ENCODE peak calls at places on chromosome 3, in seven cellular contexts. One of them, this sample, is unnamed.
A peak's percentile ranks its signal among the peaks of the same experiment; 100 is the strongest.

GRCh38 chr3:24305795-24306467 is 188.7 kb downstream of the THRB start:
- DNase-seq in activated effector memory CD4-positive, alpha-beta T cell treated with anti-CD3 and anti-CD28 coated beads, Interleukin-2, amount 50 U/mL, for 16 hours: no peak
- DNase-seq in tibial artery: no peak
- DNase-seq in anterior cingulate cortex: no peak
- DNase-seq in Ammon's horn: no peak
- DNase-seq in H54: no peak
- DNase-seq in OCI-LY7: no peak
- DNase-seq in this sample: no peak

GRCh38 chr3:109047366-109047765 is 70.6 kb downstream of the MORC1 start:
- DNase-seq in activated effector memory CD4-positive, alpha-beta T cell treated with anti-CD3 and anti-CD28 coated beads, Interleukin-2, amount 50 U/mL, for 16 hours: no peak
- DNase-seq in tibial artery: no peak
- DNase-seq in anterior cingulate cortex: no peak
- DNase-seq in Ammon's horn: no peak
- DNase-seq in H54: no peak
- DNase-seq in OCI-LY7: no peak
- DNase-seq in this sample: no peak

GRCh38 chr3:190222360-190222759 is 99.9 kb downstream of the CLDN1 start:
- DNase-seq in activated effector memory CD4-positive, alpha-beta T cell treated with anti-CD3 and anti-CD28 coated beads, Interleukin-2, amount 50 U/mL, for 16 hours: no peak
- DNase-seq in tibial artery: no peak
- DNase-seq in anterior cingulate cortex: no peak
- DNase-seq in Ammon's horn: no peak
- DNase-seq in H54: no peak
- DNase-seq in OCI-LY7: no peak
- DNase-seq in this sample: no peak

GRCh38 chr3:71303627-71304260 is 279.8 kb downstream of the FOXP1 start:
- DNase-seq in activated effector memory CD4-positive, alpha-beta T cell treated with anti-CD3 and anti-CD28 coated beads, Interleukin-2, amount 50 U/mL, for 16 hours: no peak
- DNase-seq in tibial artery: no peak
- DNase-seq in anterior cingulate cortex: no peak
- DNase-seq in Ammon's horn: peak; percentile 22
- DNase-seq in H54: no peak
- DNase-seq in OCI-LY7: no peak
- DNase-seq in this sample: no peak

GRCh38 chr3:32959370-32959769 is 7.9 kb downstream of the CCR4 start:
- DNase-seq in activated effector memory CD4-positive, alpha-beta T cell treated with anti-CD3 and anti-CD28 coated beads, Interleukin-2, amount 50 U/mL, for 16 hours: peak; percentile 65
- DNase-seq in tibial artery: no peak
- DNase-seq in anterior cingulate cortex: no peak
- DNase-seq in Ammon's horn: no peak
- DNase-seq in H54: no peak
- DNase-seq in OCI-LY7: no peak
- DNase-seq in this sample: no peak

GRCh38 chr3:15647629-15648167 is 46.2 kb downstream of the BTD start:
- DNase-seq in activated effector memory CD4-positive, alpha-beta T cell treated with anti-CD3 and anti-CD28 coated beads, Interleukin-2, amount 50 U/mL, for 16 hours: peak; percentile 79
- DNase-seq in tibial artery: no peak
- DNase-seq in anterior cingulate cortex: no peak
- DNase-seq in Ammon's horn: no peak
- DNase-seq in H54: peak; percentile 42
- DNase-seq in OCI-LY7: peak; percentile 82
- DNase-seq in this sample: no peak

GRCh38 chr3:102179321-102180290 is 255.2 kb upstream of the ZPLD1 start:
- DNase-seq in activated effector memory CD4-positive, alpha-beta T cell treated with anti-CD3 and anti-CD28 coated beads, Interleukin-2, amount 50 U/mL, for 16 hours: no peak
- DNase-seq in tibial artery: no peak
- DNase-seq in anterior cingulate cortex: no peak
- DNase-seq in Ammon's horn: no peak
- DNase-seq in H54: no peak
- DNase-seq in OCI-LY7: no peak
- DNase-seq in this sample: no peak

GRCh38 chr3:29677421-29677820 is 396.6 kb downstream of the RBMS3 start:
- DNase-seq in activated effector memory CD4-positive, alpha-beta T cell treated with anti-CD3 and anti-CD28 coated beads, Interleukin-2, amount 50 U/mL, for 16 hours: no peak
- DNase-seq in tibial artery: no peak
- DNase-seq in anterior cingulate cortex: no peak
- DNase-seq in Ammon's horn: no peak
- DNase-seq in H54: no peak
- DNase-seq in OCI-LY7: no peak
- DNase-seq in this sample: no peak

GRCh38 chr3:5423076-5423475 is 235.6 kb downstream of the EDEM1 start:
- DNase-seq in activated effector memory CD4-positive, alpha-beta T cell treated with anti-CD3 and anti-CD28 coated beads, Interleukin-2, amount 50 U/mL, for 16 hours: no peak
- DNase-seq in tibial artery: no peak
- DNase-seq in anterior cingulate cortex: no peak
- DNase-seq in Ammon's horn: no peak
- DNase-seq in H54: no peak
- DNase-seq in OCI-LY7: no peak
- DNase-seq in this sample: no peak

GRCh38 chr3:10653241-10653640 is 147.9 kb upstream of the ATP2B2 start:
- DNase-seq in activated effector memory CD4-positive, alpha-beta T cell treated with anti-CD3 and anti-CD28 coated beads, Interleukin-2, amount 50 U/mL, for 16 hours: no peak
- DNase-seq in tibial artery: no peak
- DNase-seq in anterior cingulate cortex: no peak
- DNase-seq in Ammon's horn: no peak
- DNase-seq in H54: no peak
- DNase-seq in OCI-LY7: no peak
- DNase-seq in this sample: no peak

This sample was measured in cardiac septum.